ENCODE peak calls at places on chromosomes 13 and 19, in ten cellular contexts. B is NB4; D is activated T-helper 1 cell treated with anti-CD3 and anti-CD28 coated beads, Interleukin-12 subunit alpha, Interleukin-12 subunit beta, Interleukin-2, Interleukin-4 antibody, amounts not matched to agents 30 ng/mL and 10 ng/mL and 1 ng/mL, durations not matched to agents 14 hours and 24 hours and 36 hours; R is lower lobe of right lung; L is T-helper 17 cell; G is sciatic nerve; N is thoracic aorta; O is NCI-H1105; J is Right ventricle myocardium superior; E is left cardiac atrium. W is an unnamed sample.

GRCh38 chr19:15288146-15288963 is 44.0 kb downstream of the BRD4 start:
- DNase-seq in B (peak; percentile 38), G (peak; percentile 72), O (no peak), N (no peak), L (no peak), D (no peak), J (peak; percentile 56), E (no peak), R (no peak), W (no peak)

GRCh38 chr19:50204811-50205675 is 1.6 kb downstream of the MYH14 start:
- DNase-seq in N (no peak), R (peak; percentile 91), D (no peak), L (no peak), B (no peak), E (peak; percentile 66), O (peak; percentile 94), G (no peak), J (peak; percentile 78), W (no peak)

GRCh38 chr19:12782424-12783225 is 7.3 kb upstream of the HOOK2 start:
- DNase-seq in E (peak; percentile 95), L (peak; percentile 90), O (peak; percentile 78), J (peak; percentile 95), B (peak; percentile 80), N (no peak), R (peak; percentile 94), D (peak; percentile 87), G (peak; percentile 95), W (peak; percentile 33)

GRCh38 chr13:26465514-26465913 is 92.0 kb upstream of the WASF3 start:
- DNase-seq in B (peak; percentile 35), E (peak; percentile 41), L (no peak), J (no peak), N (no peak), R (no peak), D (no peak), G (no peak), O (no peak), W (no peak)

GRCh38 chr19:13102416-13102665 is 317 bp downstream of the LYL1 start:
- DNase-seq in R (no peak), O (no peak), E (no peak), N (no peak), B (no peak), D (no peak), J (no peak), L (no peak), G (no peak), W (no peak)

GRCh38 chr19:10929402-10929794 is 787 bp downstream of the TIMM29 start:
- DNase-seq in J (no peak), N (no peak), L (no peak), O (no peak), B (peak; percentile 27), G (no peak), R (no peak), E (no peak), D (no peak), W (no peak)

GRCh38 chr13:68736961-68737360 is 1370.7 kb upstream of the ATXN8OS start:
- DNase-seq in B (no peak), D (no peak), J (no peak), N (no peak), R (no peak), G (no peak), E (no peak), O (no peak), L (no peak), W (no peak)

GRCh38 chr19:45405435-45406164 is 731 bp upstream of the PPP1R13L start:
- DNase-seq in J (peak; percentile 92), B (peak; percentile 80), G (peak; percentile 92), O (peak; percentile 80), D (peak; percentile 77), L (peak; percentile 78), N (peak; percentile 65), R (peak; percentile 92), E (peak; percentile 93), W (peak; percentile 87)

GRCh38 chr13:94455414-94455813 is 24.1 kb downstream of the DCT start:
- DNase-seq in N (no peak), O (no peak), B (no peak), E (no peak), G (no peak), R (no peak), L (no peak), J (no peak), D (no peak), W (no peak)

GRCh38 chr13:44541601-44542000 is 34.5 kb downstream of the TSC22D1 start:
- DNase-seq in J (no peak), D (no peak), N (no peak), E (no peak), L (no peak), G (no peak), O (no peak), R (no peak), B (no peak), W (no peak)

GRCh38 chr13:106182404-106182803 is 353.1 kb downstream of the EFNB2 start:
- DNase-seq in J (no peak), B (peak; percentile 95), R (no peak), E (no peak), N (no peak), L (no peak), D (no peak), O (no peak), G (no peak), W (no peak)

GRCh38 chr19:38025908-38026307 is 118.9 kb downstream of the SIPA1L3 start:
- DNase-seq in J (no peak), E (no peak), D (no peak), L (no peak), R (no peak), N (no peak), G (no peak), B (no peak), O (no peak), W (no peak)

GRCh38 chr19:28652790-28653189 is 560.2 kb downstream of the UQCRFS1 start:
- DNase-seq in R (no peak), J (no peak), B (no peak), L (no peak), E (no peak), N (no peak), D (no peak), O (no peak), G (no peak), W (no peak)

GRCh38 chr13:22040810-22041364 is 370.0 kb downstream of the FGF9 start:
- DNase-seq in D (no peak), R (peak; percentile 60), G (no peak), J (no peak), O (no peak), N (no peak), L (no peak), E (no peak), B (no peak), W (no peak)

GRCh38 chr13:52848455-52849190 is at the start of gene PCDH8:
- DNase-seq in L (no peak), D (no peak), N (no peak), G (no peak), E (no peak), J (peak; percentile 47), R (peak; percentile 47), B (no peak), O (peak; percentile 66), W (no peak)

GRCh38 chr19:27709496-27709895 is 1503.5 kb downstream of the UQCRFS1 start:
- DNase-seq in N (no peak), B (no peak), R (no peak), D (no peak), L (no peak), J (no peak), O (no peak), E (no peak), G (no peak), W (no peak)

GRCh38 chr13:42047561-42048322 is 706 bp upstream of the DGKH start:
- DNase-seq in L (no peak), J (peak; percentile 62), E (peak; percentile 47), O (peak; percentile 7), B (peak; percentile 39), D (peak; percentile 13), G (peak; percentile 61), N (no peak), R (peak; percentile 58), W (no peak)

GRCh38 chr19:56270676-56271075 is 1.9 kb upstream of the EDDM13 start:
- DNase-seq in O (no peak), R (peak; percentile 55), B (peak; percentile 95), D (no peak), J (no peak), N (no peak), E (no peak), G (no peak), L (no peak), W (no peak)

GRCh38 chr19:15118789-15119494 is 11.7 kb downstream of the SYDE1 start:
- DNase-seq in N (no peak), B (no peak), R (no peak), D (no peak), J (no peak), E (no peak), O (no peak), G (no peak), L (no peak), W (no peak)

GRCh38 chr19:18086590-18087138 is at the start of gene IL12RB1:
- DNase-seq in O (no peak), J (no peak), R (peak; percentile 61), L (no peak), B (peak; percentile 25), N (no peak), D (peak; percentile 75), G (no peak), E (no peak), W (no peak)

GRCh38 chr19:46603195-46603637 is 2.1 kb downstream of the CALM3 start:
- DNase-seq in D (no peak), N (no peak), J (peak; percentile 40), O (no peak), B (peak; percentile 37), L (no peak), E (no peak), G (peak; percentile 53), R (peak; percentile 39), W (no peak)

GRCh38 chr13:28792992-28793391 is 27.1 kb upstream of the MTUS2 start:
- DNase-seq in L (no peak), G (no peak), R (no peak), B (no peak), N (no peak), J (no peak), E (no peak), O (no peak), D (no peak), W (no peak)

GRCh38 chr19:22733691-22734090 is 50.3 kb downstream of the ZNF99 start:
- DNase-seq in D (no peak), N (no peak), J (no peak), R (no peak), B (no peak), E (no peak), L (no peak), G (no peak), O (no peak), W (no peak)